ENCODE peak calls at places on chromosome 9, in ten cellular contexts. Z is AG04450, L is AG10803, F is ovary, R is cardiac muscle cell, B is gastrocnemius medialis, O is GM23338, X is choroid plexus epithelial cell, S is tibial artery, D is BJ. J is an unnamed sample.
A peak's percentile ranks its signal among the peaks of the same experiment; 100 is the strongest.

GRCh38 chr9:23662320-23662719 is 163.7 kb downstream of the ELAVL2 start:
- DNase-seq in Z (no peak), L (no peak), F (no peak), R (no peak), B (no peak), O (no peak), X (no peak), S (no peak), D (no peak), J (no peak)

GRCh38 chr9:124790301-124790700 is 13.4 kb downstream of the OLFML2A start:
- DNase-seq in Z (no peak), L (no peak), F (no peak), R (no peak), B (no peak), O (no peak), X (no peak), S (peak; percentile 39), D (no peak), J (no peak)

GRCh38 chr9:8825600-8826147 is 1026.1 kb upstream of the DMAC1 start:
- DNase-seq in Z (no peak), L (no peak), F (no peak), R (no peak), B (no peak), O (peak; percentile 66), X (no peak), S (no peak), D (no peak), J (no peak)

GRCh38 chr9:130689937-130690700 is 3.5 kb upstream of the EXOSC2 start:
- DNase-seq in Z (peak; percentile 90), L (peak; percentile 98), F (peak; percentile 74), R (peak; percentile 82), B (peak; percentile 65), O (peak; percentile 95), X (peak; percentile 98), S (peak; percentile 83), D (peak; percentile 65), J (no peak)

GRCh38 chr9:114958021-114958846 is 27.8 kb upstream of the TNFSF8 start:
- DNase-seq in Z (no peak), L (no peak), F (no peak), R (no peak), B (no peak), O (no peak), X (peak; percentile 33), S (peak; percentile 77), D (no peak), J (no peak)

GRCh38 chr9:4596165-4596922 is 65.8 kb upstream of the PLPP6 start:
- DNase-seq in Z (no peak), L (no peak), F (no peak), R (no peak), B (no peak), O (no peak), X (peak; percentile 41), S (no peak), D (no peak), J (no peak)

GRCh38 chr9:84170521-84171141 is 169.9 kb downstream of the SLC28A3 start:
- DNase-seq in Z (peak; percentile 96), L (peak; percentile 99), F (peak; percentile 76), R (no peak), B (peak; percentile 82), O (peak; percentile 33), X (peak; percentile 98), S (peak; percentile 84), D (peak; percentile 92), J (peak; percentile 95)

GRCh38 chr9:13427587-13427986 is 148.1 kb upstream of the MPDZ start:
- DNase-seq in Z (peak; percentile 15), L (peak; percentile 42), F (no peak), R (peak; percentile 73), B (peak; percentile 16), O (peak; percentile 54), X (peak; percentile 77), S (no peak), D (no peak), J (no peak)

GRCh38 chr9:72363908-72364678 is 915 bp downstream of the ZFAND5 start:
- DNase-seq in Z (no peak), L (peak; percentile 64), F (peak; percentile 73), R (peak; percentile 75), B (peak; percentile 52), O (peak; percentile 47), X (peak; percentile 69), S (peak; percentile 83), D (no peak), J (peak; percentile 46)

GRCh38 chr9:73022353-73022752 is 69.5 kb upstream of the ALDH1A1 start:
- DNase-seq in Z (no peak), L (no peak), F (no peak), R (no peak), B (no peak), O (no peak), X (no peak), S (no peak), D (no peak), J (no peak)

GRCh38 chr9:113148996-113149960 is 1.5 kb upstream of the SLC31A2 start:
- DNase-seq in Z (no peak), L (no peak), F (no peak), R (no peak), B (no peak), O (no peak), X (no peak), S (no peak), D (no peak), J (no peak)
- TF ChIP-seq CTCF in Z (no peak), L (no peak), F (no peak), R (no peak), B (no peak), O (no peak), X (no peak), S (no peak), D (no peak), J (no peak)

DNA sequence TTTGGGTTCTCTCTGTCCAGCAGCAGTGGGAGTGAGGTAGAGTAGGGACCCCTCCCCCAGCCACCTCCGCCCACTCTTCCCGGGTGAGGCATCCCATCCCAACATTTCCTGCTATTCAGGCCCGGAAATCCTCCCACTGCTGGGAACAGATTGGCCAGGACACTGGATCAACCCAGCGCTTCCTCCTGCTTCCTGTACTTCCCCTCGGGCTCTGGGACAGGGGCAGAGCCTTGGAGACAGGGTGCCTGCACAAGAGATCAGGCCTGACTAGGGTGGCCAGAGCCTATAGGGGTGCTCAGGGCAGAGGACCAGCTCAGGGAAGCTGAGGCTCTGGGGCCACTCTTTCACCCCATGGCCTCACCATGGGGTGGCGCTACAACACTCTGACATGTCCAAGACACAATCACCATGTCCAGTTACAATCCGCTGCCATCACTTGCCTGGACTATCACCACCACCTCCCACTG is 14.5 kb downstream of the SH2D3C start:
- DNase-seq in Z (no peak), L (no peak), F (no peak), R (no peak), B (no peak), O (peak; percentile 83), X (peak; percentile 36), S (no peak), D (no peak), J (peak; percentile 42)
- TF ChIP-seq CTCF in Z (no peak), L (peak; percentile 15), F (no peak), R (peak; percentile 47), B (peak; percentile 55), O (peak; percentile 97), X (peak; percentile 49), S (no peak), D (peak; percentile 24), J (peak; percentile 28)

GRCh38 chr9:109863961-109864360 is 84.0 kb downstream of the PALM2AKAP2 start:
- DNase-seq in Z (no peak), L (no peak), F (no peak), R (no peak), B (no peak), O (no peak), X (no peak), S (no peak), D (no peak), J (no peak)

GRCh38 chr9:109861918-109862317 is 81.9 kb downstream of the PALM2AKAP2 start:
- DNase-seq in Z (no peak), L (peak; percentile 77), F (no peak), R (no peak), B (no peak), O (no peak), X (no peak), S (no peak), D (no peak), J (no peak)

GRCh38 chr9:109859447-109859846 is 79.4 kb downstream of the PALM2AKAP2 start:
- DNase-seq in Z (no peak), L (no peak), F (no peak), R (no peak), B (no peak), O (no peak), X (peak; percentile 28), S (no peak), D (no peak), J (no peak)

GRCh38 chr9:109862452-109862851 is 82.5 kb downstream of the PALM2AKAP2 start:
- DNase-seq in Z (no peak), L (no peak), F (no peak), R (no peak), B (no peak), O (peak; percentile 44), X (no peak), S (no peak), D (no peak), J (no peak)

GRCh38 chr9:109861499-109861898 is 81.5 kb downstream of the PALM2AKAP2 start:
- DNase-seq in Z (no peak), L (peak; percentile 93), F (no peak), R (no peak), B (no peak), O (no peak), X (no peak), S (no peak), D (peak; percentile 84), J (no peak)
- TF ChIP-seq CTCF in Z (no peak), L (no peak), F (no peak), R (no peak), B (no peak), O (no peak), X (no peak), S (no peak), D (no peak), J (no peak)

DNA sequence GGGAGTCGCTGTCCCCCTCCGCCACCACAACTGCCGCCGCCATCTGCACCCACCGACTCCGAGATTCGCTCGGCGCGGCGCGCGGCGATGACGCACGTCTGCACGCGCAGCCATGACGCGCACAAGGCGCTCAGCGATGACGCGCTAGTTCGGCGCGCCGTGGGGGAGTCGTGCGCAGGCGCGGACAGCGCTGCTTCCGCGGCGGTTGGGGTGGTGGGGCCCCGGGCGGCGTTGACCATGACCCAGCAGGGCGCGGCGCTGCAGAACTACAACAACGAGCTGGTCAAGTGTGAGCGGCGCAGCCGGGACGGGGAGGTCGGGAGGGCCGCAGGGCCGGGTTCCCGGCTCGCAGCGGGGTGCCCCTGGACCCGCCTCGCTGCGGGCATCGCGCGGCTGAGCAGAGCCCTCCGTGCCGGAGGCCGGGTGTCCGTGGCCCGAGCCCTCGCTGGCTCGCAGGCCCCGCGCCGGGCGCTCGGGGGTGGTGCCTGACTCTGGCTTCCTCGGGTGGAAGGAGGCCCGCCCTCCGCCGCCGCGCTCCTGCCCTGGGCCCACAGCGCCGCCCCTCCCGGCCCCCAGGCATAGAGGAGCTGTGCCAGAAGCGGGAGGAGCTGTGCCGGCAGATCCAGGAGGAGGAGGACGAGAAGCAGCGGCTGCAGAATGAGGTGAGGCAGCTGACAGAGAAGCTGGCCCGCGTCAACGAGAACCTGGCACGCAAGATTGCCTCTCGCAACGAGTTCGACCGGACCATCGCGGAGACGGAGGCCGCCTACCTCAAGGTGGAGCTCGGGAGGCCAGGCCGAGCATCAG is at the start of the genes ANAPC2 and SSNA1:
- DNase-seq in Z (peak; percentile 81), L (peak; percentile 91), F (peak; percentile 97), R (peak; percentile 96), B (peak; percentile 79), O (peak; percentile 90), X (peak; percentile 96), S (peak; percentile 94), D (peak; percentile 50), J (peak; percentile 96)
- TF ChIP-seq CTCF in Z (peak; percentile 58), L (peak; percentile 42), F (peak; percentile 27), R (peak; percentile 50), B (peak; percentile 54), O (peak; percentile 56), X (peak; percentile 59), S (peak; percentile 16), D (peak; percentile 60), J (no peak)

GRCh38 chr9:98796364-98797101 is at the start of gene ANKS6:
- DNase-seq in Z (peak; percentile 27), L (peak; percentile 67), F (peak; percentile 89), R (peak; percentile 90), B (peak; percentile 49), O (peak; percentile 90), X (peak; percentile 74), S (peak; percentile 87), D (no peak), J (peak; percentile 89)
- TF ChIP-seq CTCF in Z (no peak), L (peak; percentile 11), F (peak; percentile 71), R (peak; percentile 32), B (peak; percentile 67), O (peak; percentile 66), X (peak; percentile 31), S (peak; percentile 31), D (peak; percentile 1), J (peak; percentile 68)

J was measured in glutamatergic neuron.